ENCODE peak calls at places on chromosomes 2 and 18, in seven cellular contexts. One of them, this sample, is unnamed.

GRCh38 chr18:3402962-3403585 is 46.9 kb upstream of the TGIF1 start:
- DNase-seq in stimulated activated CD4-positive, alpha-beta T cell treated with anti-CD3 and anti-CD28 coated beads, TNF-alpha, amount 100 ng/mL, for 4 hours: no peak
- DNase-seq in neural crest cell: no peak
- DNase-seq in activated naive CD8-positive, alpha-beta T cell treated with anti-CD3 and anti-CD28 coated beads, Interleukin-2, amount 10 ng/mL, durations not matched to agents 7 days and 5 days: no peak
- DNase-seq in endodermal cell: no peak
- DNase-seq in MCF 10A: no peak
- DNase-seq in GM03348: no peak
- DNase-seq in this sample: no peak

GRCh38 chr2:198916548-198916947 is 541.2 kb downstream of the SATB2 start:
- DNase-seq in stimulated activated CD4-positive, alpha-beta T cell treated with anti-CD3 and anti-CD28 coated beads, TNF-alpha, amount 100 ng/mL, for 4 hours: no peak
- DNase-seq in neural crest cell: no peak
- DNase-seq in activated naive CD8-positive, alpha-beta T cell treated with anti-CD3 and anti-CD28 coated beads, Interleukin-2, amount 10 ng/mL, durations not matched to agents 7 days and 5 days: no peak
- DNase-seq in endodermal cell: no peak
- DNase-seq in MCF 10A: no peak
- DNase-seq in GM03348: no peak
- DNase-seq in this sample: no peak

GRCh38 chr2:233822101-233822771 is 32.1 kb downstream of the HJURP start:
- DNase-seq in stimulated activated CD4-positive, alpha-beta T cell treated with anti-CD3 and anti-CD28 coated beads, TNF-alpha, amount 100 ng/mL, for 4 hours: no peak
- DNase-seq in neural crest cell: no peak
- DNase-seq in activated naive CD8-positive, alpha-beta T cell treated with anti-CD3 and anti-CD28 coated beads, Interleukin-2, amount 10 ng/mL, durations not matched to agents 7 days and 5 days: peak
- DNase-seq in endodermal cell: peak
- DNase-seq in MCF 10A: no peak
- DNase-seq in GM03348: no peak
- DNase-seq in this sample: no peak

GRCh38 chr2:197266477-197266876 is 44.1 kb downstream of the ANKRD44 start:
- DNase-seq in stimulated activated CD4-positive, alpha-beta T cell treated with anti-CD3 and anti-CD28 coated beads, TNF-alpha, amount 100 ng/mL, for 4 hours: no peak
- DNase-seq in neural crest cell: no peak
- DNase-seq in activated naive CD8-positive, alpha-beta T cell treated with anti-CD3 and anti-CD28 coated beads, Interleukin-2, amount 10 ng/mL, durations not matched to agents 7 days and 5 days: no peak
- DNase-seq in endodermal cell: no peak
- DNase-seq in MCF 10A: no peak
- DNase-seq in GM03348: no peak
- DNase-seq in this sample: peak

GRCh38 chr2:238790877-238791276 is 57.0 kb upstream of the TWIST2 start:
- DNase-seq in stimulated activated CD4-positive, alpha-beta T cell treated with anti-CD3 and anti-CD28 coated beads, TNF-alpha, amount 100 ng/mL, for 4 hours: no peak
- DNase-seq in neural crest cell: no peak
- DNase-seq in activated naive CD8-positive, alpha-beta T cell treated with anti-CD3 and anti-CD28 coated beads, Interleukin-2, amount 10 ng/mL, durations not matched to agents 7 days and 5 days: no peak
- DNase-seq in endodermal cell: peak
- DNase-seq in MCF 10A: no peak
- DNase-seq in GM03348: peak
- DNase-seq in this sample: no peak

GRCh38 chr2:130827502-130828251 is 9.0 kb upstream of the ARHGEF4 start:
- DNase-seq in stimulated activated CD4-positive, alpha-beta T cell treated with anti-CD3 and anti-CD28 coated beads, TNF-alpha, amount 100 ng/mL, for 4 hours: no peak
- DNase-seq in neural crest cell: no peak
- DNase-seq in activated naive CD8-positive, alpha-beta T cell treated with anti-CD3 and anti-CD28 coated beads, Interleukin-2, amount 10 ng/mL, durations not matched to agents 7 days and 5 days: no peak
- DNase-seq in endodermal cell: peak
- DNase-seq in MCF 10A: peak
- DNase-seq in GM03348: no peak
- DNase-seq in this sample: no peak

GRCh38 chr2:206218792-206219509 is 55.5 kb upstream of the ZDBF2 start:
- DNase-seq in stimulated activated CD4-positive, alpha-beta T cell treated with anti-CD3 and anti-CD28 coated beads, TNF-alpha, amount 100 ng/mL, for 4 hours: no peak
- DNase-seq in neural crest cell: no peak
- DNase-seq in activated naive CD8-positive, alpha-beta T cell treated with anti-CD3 and anti-CD28 coated beads, Interleukin-2, amount 10 ng/mL, durations not matched to agents 7 days and 5 days: no peak
- DNase-seq in endodermal cell: no peak
- DNase-seq in MCF 10A: no peak
- DNase-seq in GM03348: no peak
- DNase-seq in this sample: no peak

GRCh38 chr18:58997811-58998337 is 133.2 kb downstream of the ZNF532 start:
- DNase-seq in stimulated activated CD4-positive, alpha-beta T cell treated with anti-CD3 and anti-CD28 coated beads, TNF-alpha, amount 100 ng/mL, for 4 hours: no peak
- DNase-seq in neural crest cell: no peak
- DNase-seq in activated naive CD8-positive, alpha-beta T cell treated with anti-CD3 and anti-CD28 coated beads, Interleukin-2, amount 10 ng/mL, durations not matched to agents 7 days and 5 days: no peak
- DNase-seq in endodermal cell: no peak
- DNase-seq in MCF 10A: peak
- DNase-seq in GM03348: peak
- DNase-seq in this sample: no peak

GRCh38 chr2:120566331-120567035 is 169.2 kb upstream of the GLI2 start:
- DNase-seq in stimulated activated CD4-positive, alpha-beta T cell treated with anti-CD3 and anti-CD28 coated beads, TNF-alpha, amount 100 ng/mL, for 4 hours: no peak
- DNase-seq in neural crest cell: no peak
- DNase-seq in activated naive CD8-positive, alpha-beta T cell treated with anti-CD3 and anti-CD28 coated beads, Interleukin-2, amount 10 ng/mL, durations not matched to agents 7 days and 5 days: no peak
- DNase-seq in endodermal cell: no peak
- DNase-seq in MCF 10A: peak
- DNase-seq in GM03348: no peak
- DNase-seq in this sample: no peak

GRCh38 chr2:202036601-202037037 is 3.0 kb downstream of the FZD7 start:
- DNase-seq in stimulated activated CD4-positive, alpha-beta T cell treated with anti-CD3 and anti-CD28 coated beads, TNF-alpha, amount 100 ng/mL, for 4 hours: no peak
- DNase-seq in neural crest cell: peak
- DNase-seq in activated naive CD8-positive, alpha-beta T cell treated with anti-CD3 and anti-CD28 coated beads, Interleukin-2, amount 10 ng/mL, durations not matched to agents 7 days and 5 days: no peak
- DNase-seq in endodermal cell: peak
- DNase-seq in MCF 10A: no peak
- DNase-seq in GM03348: no peak
- DNase-seq in this sample: no peak

GRCh38 chr18:48308027-48308635 is 101.1 kb downstream of the ZBTB7C start:
- DNase-seq in stimulated activated CD4-positive, alpha-beta T cell treated with anti-CD3 and anti-CD28 coated beads, TNF-alpha, amount 100 ng/mL, for 4 hours: no peak
- DNase-seq in neural crest cell: no peak
- DNase-seq in activated naive CD8-positive, alpha-beta T cell treated with anti-CD3 and anti-CD28 coated beads, Interleukin-2, amount 10 ng/mL, durations not matched to agents 7 days and 5 days: no peak
- DNase-seq in endodermal cell: no peak
- DNase-seq in MCF 10A: no peak
- DNase-seq in GM03348: no peak
- DNase-seq in this sample: no peak

GRCh38 chr2:200667397-200667796 is 81.6 kb downstream of the AOX1 start:
- DNase-seq in stimulated activated CD4-positive, alpha-beta T cell treated with anti-CD3 and anti-CD28 coated beads, TNF-alpha, amount 100 ng/mL, for 4 hours: no peak
- DNase-seq in neural crest cell: no peak
- DNase-seq in activated naive CD8-positive, alpha-beta T cell treated with anti-CD3 and anti-CD28 coated beads, Interleukin-2, amount 10 ng/mL, durations not matched to agents 7 days and 5 days: no peak
- DNase-seq in endodermal cell: no peak
- DNase-seq in MCF 10A: no peak
- DNase-seq in GM03348: no peak
- DNase-seq in this sample: no peak

GRCh38 chr2:68487773-68488355 is 20.5 kb downstream of the APLF start:
- DNase-seq in stimulated activated CD4-positive, alpha-beta T cell treated with anti-CD3 and anti-CD28 coated beads, TNF-alpha, amount 100 ng/mL, for 4 hours: no peak
- DNase-seq in neural crest cell: no peak
- DNase-seq in activated naive CD8-positive, alpha-beta T cell treated with anti-CD3 and anti-CD28 coated beads, Interleukin-2, amount 10 ng/mL, durations not matched to agents 7 days and 5 days: no peak
- DNase-seq in endodermal cell: no peak
- DNase-seq in MCF 10A: peak
- DNase-seq in GM03348: peak
- DNase-seq in this sample: no peak